ENCODE peak calls at places on chromosomes 3 and 15, in six cellular contexts. H is esophagus muscularis mucosa, V is heart left ventricle, Y is sigmoid colon, W is stomach, B is gastrocnemius medialis. C is an unnamed sample. For H3K9me3, the result is how much of the 10 kb centered on the place peaks cover.

GRCh38 chr15:55526559-55527036 is 18.6 kb upstream of the DNAAF4 start:
- DNase-seq in W (no peak), B (no peak), V (no peak), Y (no peak), H (no peak), C (no peak)

GRCh38 chr3:146091397-146091796 is 69.6 kb downstream of the PLOD2 start:
- DNase-seq in W (no peak), Y (no peak), B (no peak), H (no peak), V (no peak), C (no peak)

GRCh38 chr3:14988988-14989394 is 41.6 kb downstream of the NR2C2 start:
- DNase-seq in B (no peak), Y (no peak), V (no peak), W (no peak), H (no peak), C (no peak)

GRCh38 chr3:27193056-27193455 is 176.1 kb downstream of the NEK10 start:
- DNase-seq in B (no peak), Y (no peak), V (no peak), H (no peak), W (no peak), C (no peak)

GRCh38 chr15:58492661-58493397 is 61.0 kb downstream of the LIPC start:
- DNase-seq in B (no peak), H (no peak), Y (no peak), V (no peak), W (no peak), C (no peak)

GRCh38 chr3:191528589-191528988 is 67.6 kb downstream of the PYDC2 start:
- DNase-seq in H (no peak), B (no peak), W (no peak), V (no peak), Y (no peak), C (no peak)

GRCh38 chr3:119662604-119663377 is 2.4 kb upstream of the POPDC2 start:
- DNase-seq in Y (no peak), H (no peak), B (peak), W (no peak), V (no peak), C (no peak)

GRCh38 chr3:169699536-169700050 is 36.1 kb upstream of the MECOM start:
- DNase-seq in V (peak), H (peak), B (peak), W (no peak), Y (peak), C (no peak)

GRCh38 chr15:88029696-88030095 is 226.8 kb downstream of the NTRK3 start:
- DNase-seq in H (no peak), B (no peak), V (no peak), Y (no peak), W (no peak), C (no peak)

GRCh38 chr15:85692873-85693272 is 101.9 kb downstream of the KLHL25 start:
- DNase-seq in H (no peak), B (no peak), W (peak), V (no peak), Y (no peak), C (peak)

GRCh38 chr15:32872606-32873291 is 154.9 kb downstream of the GREM1 start:
- DNase-seq in V (no peak), W (peak), B (peak), H (no peak), Y (peak), C (no peak)

GRCh38 chr3:71629289-71630252 is 46.0 kb upstream of the FOXP1 start:
- DNase-seq in B (peak), Y (peak), H (no peak), V (no peak), W (no peak), C (no peak)

GRCh38 chr3:88150371-88150770 is 612 bp downstream of the C3orf38 start:
- DNase-seq in Y (no peak), V (no peak), H (no peak), W (no peak), B (no peak), C (peak)

GRCh38 chr3:154431043-154431442 is 1.1 kb upstream of the GPR149 start:
- DNase-seq in H (no peak), Y (no peak), V (no peak), W (no peak), B (no peak), C (no peak)

GRCh38 chr3:174408310-174408709 is 450.8 kb upstream of the NAALADL2 start:
- DNase-seq in Y (no peak), V (peak), H (no peak), B (no peak), W (no peak), C (no peak)

GRCh38 chr3:45414823-45415222 is 26.4 kb downstream of the LARS2 start:
- DNase-seq in Y (no peak), V (no peak), H (no peak), B (no peak), W (no peak), C (no peak)

GRCh38 chr15:99057697-99058420 is 47.0 kb upstream of the SYNM start:
- DNase-seq in B (peak), Y (peak), H (peak), V (no peak), W (no peak), C (no peak)

GRCh38 chr3:109047366-109047765 is 70.6 kb downstream of the MORC1 start:
- DNase-seq in W (no peak), V (no peak), B (no peak), H (no peak), Y (no peak), C (no peak)

GRCh38 chr3:131260525-131260924 is 121.0 kb upstream of the NUDT16 start:
- DNase-seq in H (no peak), Y (no peak), B (no peak), V (no peak), W (no peak), C (no peak)

GRCh38 chr15:39472661-39473657 is 107.9 kb upstream of the THBS1 start:
- DNase-seq in Y (peak), V (peak), W (peak), H (peak), B (peak), C (peak)

GRCh38 chr3:194640829-194641228 is 7.6 kb upstream of the TMEM44 start:
- DNase-seq in B (no peak), Y (no peak), V (no peak), W (no peak), H (no peak), C (no peak)

GRCh38 chr15:40282144-40282869 is 557 bp downstream of the ANKRD63 start:
- DNase-seq in W (peak), Y (no peak), H (no peak), V (peak), B (no peak), C (peak)

GRCh38 chr15:77819271-77819806 is 186.6 kb upstream of the LINGO1 start:
- DNase-seq in V (no peak), Y (no peak), B (no peak), W (no peak), H (no peak), C (no peak)

GRCh38 chr15:83278191-83278590 is 6.3 kb downstream of the BNC1 start:
- DNase-seq in V (no peak), W (no peak), Y (no peak), B (no peak), H (peak), C (no peak)

GRCh38 chr3:127772776-127773751 is 49.3 kb downstream of the MGLL start:
- DNase-seq in H (no peak), W (no peak), V (no peak), Y (no peak), B (no peak), C (peak)

GRCh38 chr15:81809543-81809942 is 236.3 kb downstream of the MEX3B start:
- DNase-seq in H (no peak), Y (no peak), V (no peak), W (no peak), B (no peak), C (no peak)

GRCh38 chr3:33363113-33363800 is 76.9 kb downstream of the UBP1 start:
- DNase-seq in V (no peak), B (no peak), H (no peak), W (no peak), Y (no peak), C (no peak)

GRCh38 chr15:70932397-70932796 is 39.8 kb downstream of the LRRC49 start:
- DNase-seq in Y (no peak), V (no peak), B (no peak), H (no peak), W (no peak), C (no peak)

GRCh38 chr15:31214864-31215489 is 111.7 kb upstream of the KLF13 start:
- DNase-seq in H (no peak), W (peak), V (peak), B (peak), Y (peak), C (no peak)

GRCh38 chr3:77042892-77043291 is 3.0 kb downstream of the ROBO2 start:
- DNase-seq in B (no peak), V (no peak), W (no peak), Y (no peak), H (no peak), C (no peak)

GRCh38 chr3:70108072-70108471 is 108.5 kb downstream of the SAMMSON start:
- DNase-seq in B (no peak), Y (no peak), W (peak), V (no peak), H (no peak), C (no peak)

GRCh38 chr15:58473720-58474119 is 41.9 kb downstream of the LIPC start:
- DNase-seq in Y (no peak), H (no peak), W (no peak), B (no peak), V (no peak), C (no peak)

GRCh38 chr15:40832903-40833302 is 4.4 kb upstream of the PPP1R14D start:
- DNase-seq in V (no peak), W (no peak), B (no peak), H (no peak), Y (no peak), C (no peak)

GRCh38 chr3:127177226-127177625 is 15.7 kb upstream of the PRR23E start:
- DNase-seq in Y (no peak), W (peak), H (no peak), B (no peak), V (no peak), C (peak)

GRCh38 chr3:156787926-156788663 is 38.1 kb upstream of the LEKR1 start:
- DNase-seq in W (no peak), Y (no peak), H (no peak), B (no peak), V (no peak), C (no peak)

GRCh38 chr3:160226026-160226739 is 961 bp downstream of the C3orf80 start:
- DNase-seq in Y (peak), H (no peak), W (no peak), B (no peak), V (peak), C (no peak)

DNA sequence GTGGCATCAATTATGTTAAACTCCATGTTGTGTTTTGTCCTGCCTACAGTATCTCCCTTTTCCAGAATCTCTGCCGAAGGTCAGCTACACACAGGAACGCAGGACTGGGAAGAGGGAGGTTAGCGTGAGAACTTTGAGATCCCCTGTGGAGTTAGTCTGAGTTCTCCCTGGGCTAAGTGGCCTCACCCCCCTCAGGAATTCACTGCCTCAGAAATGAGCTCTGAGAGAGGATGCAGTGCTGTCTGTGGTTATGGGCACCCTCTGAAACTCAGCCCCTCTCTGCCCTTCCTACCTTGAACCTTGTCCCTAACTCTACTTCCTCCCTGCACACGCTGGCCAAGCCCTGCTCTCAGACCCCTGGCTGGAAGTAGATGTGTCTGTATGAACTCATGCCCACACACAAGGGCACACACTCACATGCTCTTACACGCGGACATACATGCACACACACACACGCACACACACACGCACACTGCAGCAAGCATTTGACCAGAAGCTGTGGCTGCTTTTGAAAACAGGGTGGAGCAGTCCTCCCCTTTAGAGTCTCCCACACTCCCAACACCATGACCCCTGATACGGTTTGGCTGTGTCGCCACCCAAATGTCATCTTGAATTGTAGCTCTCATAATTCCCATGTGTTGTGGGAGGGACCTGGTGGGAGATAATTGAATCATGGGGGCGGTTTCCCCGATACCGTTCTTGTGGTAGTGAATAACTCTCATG is 5.3 kb upstream of the VIPR1 start:
- DNase-seq in W (peak), B (no peak), V (no peak), Y (peak), H (no peak), C (peak)
- H3K4me3 ChIP-seq in W (no peak), B (no peak), V (no peak), Y (no peak), H (no peak), C (no peak)

GRCh38 chr3:187733371-187733770 is 11.9 kb downstream of the BCL6 start:
- DNase-seq in W (no peak), V (no peak), B (no peak), Y (no peak), H (no peak), C (no peak)
- TF ChIP-seq POLR2A in W (no peak), V (no peak), B (no peak), Y (no peak), H (no peak), C (no peak)

DNA sequence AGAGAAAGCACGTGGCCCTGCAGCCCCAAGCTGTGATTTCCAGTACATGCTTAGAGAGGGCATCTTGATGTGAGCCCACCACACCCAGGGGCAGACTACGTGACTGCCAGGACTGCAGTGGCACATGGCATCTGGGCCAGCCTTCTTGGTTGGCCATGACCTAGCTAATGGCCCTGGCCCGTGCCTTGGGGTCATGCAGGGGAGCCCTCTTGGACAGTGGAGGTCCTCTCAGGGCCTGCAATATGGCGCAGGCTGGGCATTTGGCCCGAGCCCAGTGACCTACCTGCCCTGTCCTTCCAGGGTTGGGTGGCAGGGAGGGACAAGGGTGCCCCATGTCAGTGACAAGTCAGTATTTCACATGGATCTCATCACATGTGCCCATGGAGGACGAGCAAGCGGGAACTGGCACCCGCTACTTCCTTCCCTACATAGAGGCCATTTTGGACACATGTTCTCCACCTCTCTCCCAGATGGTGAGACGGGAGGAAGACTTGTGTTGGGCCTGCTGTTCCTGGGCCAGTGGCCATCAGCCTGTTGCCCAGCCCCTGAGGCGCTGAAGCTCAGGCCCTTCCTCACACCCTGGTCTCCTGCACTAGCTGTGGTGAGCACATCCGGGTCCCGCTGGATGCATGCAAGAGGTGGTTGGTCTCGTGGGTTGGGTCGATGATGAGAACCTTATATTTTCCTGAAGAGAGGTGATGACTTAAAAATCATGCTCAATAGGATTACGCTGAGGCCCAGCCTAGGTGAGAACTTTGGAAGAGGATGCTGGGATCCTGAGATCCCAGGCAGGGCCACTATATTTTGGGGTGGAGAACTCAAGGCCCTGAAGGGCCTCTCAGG is 195.6 kb downstream of the UBE3A start:
- DNase-seq in V (peak), Y (peak), B (no peak), W (peak), H (no peak), C (peak)
- H3K9me3 ChIP-seq in V (under half), Y (under half), B (under half), W (half or more), H (under half), C (under half)

GRCh38 chr3:151051533-151051932 is 33.9 kb upstream of the MED12L start:
- DNase-seq in V (no peak), Y (no peak), H (no peak), W (no peak), B (no peak), C (no peak)
- H3K4me3 ChIP-seq in V (no peak), Y (no peak), H (no peak), W (no peak), B (no peak), C (no peak)

C was measured in Peyer's patch.